ENCODE peak calls at places on chromosomes 6 and 20, in five cellular contexts. L is progenitor cell of endocrine pancreas, Y is tibial artery, I is HFF-Myc, A is cardiac muscle cell. K is an unnamed sample.

GRCh38 chr6:110878751-110879539 is 4.4 kb downstream of the AMD1 start:
- DNase-seq in L (no peak), Y (no peak), I (no peak), A (peak), K (no peak)

GRCh38 chr20:64086801-64087200 is 2.6 kb upstream of the LKAAEAR1 start:
- DNase-seq in L (no peak), Y (no peak), I (no peak), A (no peak), K (no peak)

GRCh38 chr6:5435449-5435848 is 174.1 kb downstream of the FARS2 start:
- DNase-seq in L (no peak), Y (no peak), I (no peak), A (no peak), K (no peak)

GRCh38 chr6:36028088-36028886 is 679 bp downstream of the MAPK14 start:
- DNase-seq in L (peak), Y (peak), I (no peak), A (peak), K (no peak)

GRCh38 chr6:111534366-111534765 is 51.3 kb upstream of the REV3L start:
- DNase-seq in L (no peak), Y (no peak), I (peak), A (peak), K (no peak)

GRCh38 chr6:30748851-30749540 is 4.6 kb upstream of the IER3 start:
- DNase-seq in L (no peak), Y (no peak), I (no peak), A (no peak), K (no peak)

GRCh38 chr6:129893513-129894098 is 32.5 kb upstream of the TMEM244 start:
- DNase-seq in L (no peak), Y (no peak), I (no peak), A (no peak), K (no peak)

GRCh38 chr6:19052219-19052618 is 665.1 kb downstream of the RNF144B start:
- DNase-seq in L (no peak), Y (no peak), I (no peak), A (no peak), K (no peak)

GRCh38 chr6:119308048-119308570 is 41.5 kb downstream of the MAN1A1 start:
- DNase-seq in L (no peak), Y (no peak), I (peak), A (no peak), K (no peak)

GRCh38 chr6:74717591-74717990 is 488.3 kb downstream of the COL12A1 start:
- DNase-seq in L (no peak), Y (no peak), I (no peak), A (no peak), K (no peak)

GRCh38 chr20:58340151-58340550 is 30.6 kb downstream of the RAB22A start:
- DNase-seq in L (no peak), Y (no peak), I (no peak), A (no peak), K (no peak)

GRCh38 chr6:22681761-22682160 is 112.4 kb downstream of the HDGFL1 start:
- DNase-seq in L (no peak), Y (no peak), I (peak), A (no peak), K (no peak)

GRCh38 chr6:97771356-97771755 is 488.3 kb upstream of the MMS22L start:
- DNase-seq in L (no peak), Y (no peak), I (no peak), A (no peak), K (no peak)

GRCh38 chr6:138430361-138431145 is 26.5 kb downstream of the HEBP2 start:
- DNase-seq in L (no peak), Y (no peak), I (no peak), A (peak), K (no peak)

GRCh38 chr6:288861-289260 is 3.4 kb upstream of the DUSP22 start:
- DNase-seq in L (no peak), Y (no peak), I (no peak), A (no peak), K (peak)

GRCh38 chr6:38929560-38929959 is 119.0 kb upstream of the GLP1R start:
- DNase-seq in L (no peak), Y (no peak), I (no peak), A (no peak), K (no peak)

GRCh38 chr6:27176096-27176495 is 71.4 kb upstream of the PRSS16 start:
- DNase-seq in L (no peak), Y (no peak), I (peak), A (no peak), K (no peak)

GRCh38 chr6:147615659-147616456 is 107.4 kb downstream of the SAMD5 start:
- DNase-seq in L (no peak), Y (no peak), I (no peak), A (no peak), K (no peak)

GRCh38 chr6:20001286-20001685 is 164.1 kb downstream of the ID4 start:
- DNase-seq in L (no peak), Y (no peak), I (no peak), A (no peak), K (no peak)

GRCh38 chr20:47455133-47456040 is 46.3 kb upstream of the NCOA3 start:
- DNase-seq in L (no peak), Y (no peak), I (no peak), A (no peak), K (no peak)

GRCh38 chr6:25052181-25052580 is 116.4 kb upstream of the RIPOR2 start:
- DNase-seq in L (no peak), Y (no peak), I (no peak), A (no peak), K (no peak)

GRCh38 chr6:109241199-109241598 is 141.1 kb downstream of the CD164 start:
- DNase-seq in L (no peak), Y (no peak), I (no peak), A (no peak), K (no peak)

GRCh38 chr6:73983367-73983766 is 287.4 kb downstream of the CD109 start:
- DNase-seq in L (no peak), Y (no peak), I (no peak), A (no peak), K (no peak)

GRCh38 chr20:56893206-56893605 is 264.1 kb downstream of the TFAP2C start:
- DNase-seq in L (no peak), Y (no peak), I (no peak), A (peak), K (no peak)

GRCh38 chr20:32037929-32038328 is 14.1 kb upstream of the HCK start:
- DNase-seq in L (no peak), Y (no peak), I (peak), A (no peak), K (no peak)

GRCh38 chr6:18439581-18439980 is 52.4 kb downstream of the RNF144B start:
- DNase-seq in L (no peak), Y (no peak), I (no peak), A (no peak), K (no peak)

GRCh38 chr20:62386383-62387218 is at the start of gene RPS21:
- DNase-seq in L (peak), Y (peak), I (peak), A (peak), K (peak)

GRCh38 chr6:39707962-39708683 is 17.1 kb downstream of the KIF6 start:
- DNase-seq in L (no peak), Y (no peak), I (no peak), A (no peak), K (no peak)

GRCh38 chr6:33015798-33016197 is 6.4 kb upstream of the HLA-DOA start:
- DNase-seq in L (no peak), Y (no peak), I (no peak), A (no peak), K (no peak)

GRCh38 chr6:56552212-56553130 is 90.2 kb downstream of the DST start:
- DNase-seq in L (no peak), Y (no peak), I (no peak), A (no peak), K (no peak)

GRCh38 chr6:56551409-56552120 is 91.1 kb downstream of the DST start:
- DNase-seq in L (no peak), Y (no peak), I (no peak), A (no peak), K (no peak)

GRCh38 chr6:56547687-56548086 is 95.0 kb downstream of the DST start:
- DNase-seq in L (no peak), Y (no peak), I (no peak), A (no peak), K (no peak)

GRCh38 chr6:56550307-56550706 is 92.4 kb downstream of the DST start:
- DNase-seq in L (no peak), Y (no peak), I (no peak), A (no peak), K (no peak)

DNA sequence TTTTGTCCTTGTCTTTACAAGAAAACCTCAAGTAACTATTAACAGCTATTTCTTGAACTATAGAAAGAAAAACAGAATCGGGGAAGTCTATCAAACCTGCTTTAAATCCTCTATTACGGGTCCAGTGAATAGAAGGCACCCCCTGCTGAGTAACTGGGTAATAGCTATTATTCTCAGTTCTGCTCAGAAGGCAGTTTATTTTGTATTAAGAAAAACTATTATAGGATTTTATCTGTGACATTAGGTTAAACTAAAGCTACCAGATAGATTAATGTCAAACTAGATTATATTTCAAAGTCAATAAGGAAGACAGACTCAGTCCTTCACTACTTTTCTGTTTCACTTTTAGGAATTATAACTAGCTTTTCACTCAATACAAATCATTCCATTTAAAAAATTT is 93.7 kb downstream of the DST start:
- DNase-seq in L (no peak), Y (no peak), I (no peak), A (no peak), K (no peak)
- TF ChIP-seq CTCF in L (peak), Y (peak), I (peak), A (peak), K (peak)

GRCh38 chr6:28496099-28496779 is 19.4 kb downstream of the GPX6 start:
- DNase-seq in L (no peak), Y (no peak), I (no peak), A (no peak), K (no peak)
- TF ChIP-seq CTCF in L (peak), Y (no peak), I (no peak), A (peak), K (peak)

DNA sequence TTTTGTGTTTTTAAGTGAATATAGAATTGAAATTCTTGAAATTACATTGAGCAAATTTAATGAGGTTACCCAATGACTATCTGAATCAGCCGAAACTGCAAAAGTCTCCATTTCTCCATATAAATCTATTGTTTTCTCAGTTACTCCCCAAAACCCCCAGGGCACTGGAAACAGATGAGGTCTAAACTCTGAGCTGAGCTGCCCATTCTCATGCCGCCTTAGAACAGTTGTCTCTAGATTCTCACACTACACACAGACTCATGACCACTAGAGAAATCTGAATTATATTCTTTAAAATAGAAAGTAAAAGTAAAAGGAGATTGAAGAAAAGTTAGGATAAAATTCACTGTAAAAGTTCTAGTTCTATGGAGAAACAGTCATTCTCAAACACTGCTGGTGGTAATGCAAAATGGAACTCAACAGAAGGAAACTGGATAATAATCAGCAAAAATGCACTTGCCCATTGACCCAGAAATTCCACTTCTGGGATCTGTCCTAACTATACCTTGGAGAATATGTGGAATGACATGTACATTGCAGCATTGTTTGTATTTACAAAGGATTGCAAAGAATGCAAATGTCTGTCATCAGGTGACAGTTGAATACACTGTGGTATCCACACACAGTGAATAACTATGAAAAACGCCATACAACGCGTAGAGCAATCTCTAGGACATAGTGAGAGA is 125.5 kb downstream of the IPCEF1 start:
- DNase-seq in L (no peak), Y (no peak), I (no peak), A (no peak), K (no peak)
- TF ChIP-seq CTCF in L (no peak), Y (no peak), I (no peak), A (no peak), K (no peak)

DNA sequence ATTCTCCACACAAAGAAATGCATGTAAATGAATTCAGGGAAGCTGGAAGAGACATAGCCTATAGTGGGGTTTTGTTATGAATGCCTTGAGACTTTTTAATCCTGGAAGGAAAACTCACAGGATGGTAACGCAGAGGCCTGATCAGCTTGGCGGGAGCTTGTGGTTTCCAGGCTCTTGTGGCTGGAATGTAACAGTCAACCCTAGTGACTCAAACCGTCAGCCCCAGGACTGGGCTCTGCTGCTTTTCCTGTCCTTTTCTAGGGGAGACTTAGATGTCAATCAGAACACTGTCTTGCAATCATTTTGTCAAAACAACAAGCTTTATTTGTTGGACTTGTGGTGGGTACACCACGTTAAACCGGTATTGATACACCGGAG is 34.9 kb downstream of the KIF25 start:
- DNase-seq in L (no peak), Y (no peak), I (no peak), A (no peak), K (no peak)
- TF ChIP-seq CTCF in L (no peak), Y (no peak), I (peak), A (peak), K (peak)

GRCh38 chr6:106160189-106160588 is 74.1 kb downstream of the PRDM1 start:
- DNase-seq in L (no peak), Y (no peak), I (no peak), A (no peak), K (no peak)
- TF ChIP-seq CTCF in L (no peak), Y (no peak), I (no peak), A (no peak), K (no peak)